ENCODE peak calls at places on chromosome 16, in four cellular contexts. B is T-cell, O is dorsolateral prefrontal cortex, F is Calu3. Z is an unnamed sample.

GRCh38 chr16:9647981-9648701 is 534.1 kb downstream of the GRIN2A start:
- DNase-seq in O (no peak), F (peak), B (no peak), Z (no peak)

GRCh38 chr16:67170168-67170947 is at the start of gene NOL3:
- DNase-seq in F (peak), B (no peak), O (no peak), Z (no peak)

GRCh38 chr16:80596507-80597207 is 55.9 kb downstream of the DYNLRB2 start:
- DNase-seq in O (no peak), B (no peak), F (no peak), Z (no peak)

GRCh38 chr16:72255785-72256184 is 83.8 kb upstream of the PMFBP1 start:
- DNase-seq in F (no peak), O (no peak), B (no peak), Z (no peak)

GRCh38 chr16:11543676-11544393 is 42.9 kb downstream of the LITAF start:
- DNase-seq in F (no peak), B (no peak), O (no peak), Z (no peak)

GRCh38 chr16:29848420-29849297 is 14.4 kb downstream of the CDIPT start:
- DNase-seq in F (peak), B (peak), O (peak), Z (peak)

GRCh38 chr16:84507011-84507982 is 2.8 kb upstream of the MEAK7 start:
- DNase-seq in F (no peak), B (no peak), O (no peak), Z (no peak)

GRCh38 chr16:20765732-20766131 is 1.9 kb downstream of the ACSM3 start:
- DNase-seq in F (no peak), B (no peak), O (no peak), Z (no peak)

GRCh38 chr16:66521951-66522771 is 27.8 kb downstream of the TK2 start:
- DNase-seq in B (peak), F (peak), O (no peak), Z (peak)

GRCh38 chr16:46894011-46894672 is 10.0 kb downstream of the GPT2 start:
- DNase-seq in O (peak), F (no peak), B (no peak), Z (no peak)

GRCh38 chr16:28192811-28193529 is 18.8 kb downstream of the XPO6 start:
- DNase-seq in B (peak), F (no peak), O (no peak), Z (peak)

GRCh38 chr16:1212616-1213194 is 12.4 kb downstream of the TPSG1 start:
- DNase-seq in F (no peak), B (no peak), O (no peak), Z (no peak)

GRCh38 chr16:25228372-25228771 is 11.6 kb downstream of the AQP8 start:
- DNase-seq in B (no peak), O (no peak), F (no peak), Z (no peak)

GRCh38 chr16:66741131-66741900 is 10.1 kb downstream of the DYNC1LI2 start:
- DNase-seq in O (peak), F (peak), B (no peak), Z (no peak)

GRCh38 chr16:11321662-11322061 is 23.6 kb upstream of the RMI2 start:
- DNase-seq in O (no peak), F (no peak), B (no peak), Z (no peak)

GRCh38 chr16:83792391-83792790 is 15.4 kb upstream of the HSBP1 start:
- DNase-seq in F (no peak), B (no peak), O (no peak), Z (no peak)

GRCh38 chr16:52872706-52873105 is 180.0 kb downstream of the CHD9NB start:
- DNase-seq in B (no peak), F (no peak), O (no peak), Z (no peak)

GRCh38 chr16:67417333-67418061 is 1.2 kb upstream of the ZDHHC1 start:
- DNase-seq in B (no peak), F (no peak), O (no peak), Z (no peak)

GRCh38 chr16:4086153-4086552 is 30.1 kb downstream of the ADCY9 start:
- DNase-seq in F (no peak), O (no peak), B (no peak), Z (no peak)

GRCh38 chr16:50887500-50887899 is 145.6 kb downstream of the CYLD start:
- DNase-seq in O (no peak), B (no peak), F (no peak), Z (no peak)

GRCh38 chr16:81938331-81939163 is 72.7 kb downstream of the SDR42E1 start:
- DNase-seq in B (no peak), F (no peak), O (no peak), Z (no peak)

GRCh38 chr16:29900888-29901606 is 759 bp downstream of the ASPHD1 start:
- DNase-seq in B (no peak), O (no peak), F (no peak), Z (no peak)

GRCh38 chr16:50576403-50577113 is 28.4 kb downstream of the NKD1 start:
- DNase-seq in O (no peak), F (no peak), B (no peak), Z (no peak)

GRCh38 chr16:4015275-4015990 is 100.8 kb downstream of the ADCY9 start:
- DNase-seq in O (no peak), F (peak), B (no peak), Z (no peak)

GRCh38 chr16:64983983-64984382 is 137.9 kb downstream of the CDH11 start:
- DNase-seq in B (no peak), O (no peak), F (no peak), Z (no peak)

GRCh38 chr16:55001931-55002330 is 71.3 kb downstream of the IRX5 start:
- DNase-seq in O (no peak), B (no peak), F (no peak), Z (no peak)

GRCh38 chr16:27080870-27081269 is 14.1 kb downstream of the C16orf82 start:
- DNase-seq in O (no peak), F (peak), B (no peak), Z (no peak)

GRCh38 chr16:10599626-10600025 is 19.2 kb upstream of the EMP2 start:
- DNase-seq in O (no peak), F (no peak), B (no peak), Z (no peak)

GRCh38 chr16:69105501-69106361 is at the start of gene HAS3:
- DNase-seq in O (no peak), F (peak), B (no peak), Z (no peak)

GRCh38 chr16:10945065-10945787 is 862 bp downstream of the CLEC16A start:
- DNase-seq in F (no peak), B (no peak), O (no peak), Z (no peak)

GRCh38 chr16:9389543-9390207 is 298.2 kb downstream of the HAPSTR1 start:
- DNase-seq in F (no peak), B (no peak), O (no peak), Z (no peak)

Z was measured in activated gamma-delta T cell treated with Interleukin-2 at 50 U/mL for 16 hours.